ENCODE peak calls at places on chromosomes 11 and 22, in eight cellular contexts. Z, F, I, O, M, N, X and C are unnamed samples.

GRCh38 chr11:126174816-126175215 is 36.6 kb downstream of the RPUSD4 start:
- DNase-seq in I (no peak), O (no peak), F (no peak), X (no peak), Z (no peak), N (no peak), M (no peak), C (no peak)

GRCh38 chr11:11171285-11171684 is 181.8 kb downstream of the CSNK2A3 start:
- DNase-seq in M (no peak), F (no peak), Z (peak), O (peak), I (peak), X (no peak), N (no peak), C (no peak)

GRCh38 chr11:61362542-61362875 is 335 bp downstream of the TMEM138 start:
- DNase-seq in X (peak), F (no peak), M (peak), N (no peak), O (peak), Z (peak), I (peak), C (no peak)

GRCh38 chr22:29040385-29041275 is 21.0 kb downstream of the C22orf31 start:
- DNase-seq in F (peak), M (peak), I (peak), X (peak), N (peak), O (peak), Z (peak), C (peak)

GRCh38 chr11:65479184-65480145 is 19.4 kb upstream of the MALAT1 start:
- DNase-seq in F (peak), O (peak), N (no peak), M (peak), X (no peak), I (peak), Z (peak), C (no peak)

GRCh38 chr11:118961591-118961990 is 5.5 kb downstream of the UPK2 start:
- DNase-seq in N (no peak), Z (no peak), F (no peak), M (no peak), I (no peak), X (no peak), O (no peak), C (no peak)

GRCh38 chr11:15969701-15970329 is 386.5 kb downstream of the SOX6 start:
- DNase-seq in X (no peak), N (no peak), I (peak), O (no peak), Z (no peak), M (no peak), F (no peak), C (no peak)

GRCh38 chr11:65982824-65983588 is 19.0 kb downstream of the EIF1AD start:
- DNase-seq in M (no peak), F (no peak), I (no peak), Z (no peak), N (no peak), X (no peak), O (no peak), C (no peak)

GRCh38 chr11:40187092-40187403 is 1272.4 kb downstream of the LRRC4C start:
- DNase-seq in O (no peak), N (no peak), F (no peak), M (no peak), Z (no peak), X (no peak), I (no peak), C (no peak)

GRCh38 chr11:101323997-101324396 is 194.4 kb upstream of the PGR start:
- DNase-seq in N (no peak), Z (no peak), O (no peak), F (no peak), M (no peak), X (no peak), I (no peak), C (no peak)

GRCh38 chr11:133906746-133907145 is 50.0 kb downstream of the IGSF9B start:
- DNase-seq in F (no peak), O (no peak), I (no peak), Z (no peak), N (no peak), M (no peak), X (no peak), C (no peak)

GRCh38 chr11:15286465-15286864 is 171.7 kb downstream of the INSC start:
- DNase-seq in O (no peak), I (no peak), N (no peak), Z (no peak), F (no peak), X (no peak), M (no peak), C (no peak)

GRCh38 chr11:59545179-59546020 is 34.1 kb downstream of the OR4D9 start:
- DNase-seq in M (no peak), O (no peak), F (no peak), N (no peak), X (no peak), Z (no peak), I (peak), C (no peak)

GRCh38 chr11:35313066-35313765 is 106.1 kb downstream of the SLC1A2 start:
- DNase-seq in M (no peak), N (no peak), O (peak), Z (no peak), I (no peak), X (peak), F (no peak), C (no peak)

GRCh38 chr11:93169950-93170561 is 27.7 kb downstream of the SLC36A4 start:
- DNase-seq in N (no peak), F (no peak), I (peak), X (peak), O (no peak), M (no peak), Z (no peak), C (no peak)

GRCh38 chr22:32534252-32535215 is 59.9 kb downstream of the FBXO7 start:
- DNase-seq in I (peak), O (no peak), Z (peak), N (no peak), X (no peak), M (peak), F (peak), C (no peak)

GRCh38 chr11:57476883-57477506 is 16.7 kb downstream of the RTN4RL2 start:
- DNase-seq in Z (no peak), M (peak), O (no peak), F (no peak), N (no peak), I (peak), X (peak), C (no peak)

GRCh38 chr11:57224537-57224936 is 12.5 kb downstream of the APLNR start:
- DNase-seq in M (no peak), X (no peak), F (no peak), O (no peak), I (peak), N (no peak), Z (no peak), C (no peak)

GRCh38 chr22:43014062-43014875 is 680 bp downstream of the PACSIN2 start:
- DNase-seq in F (no peak), O (peak), X (peak), I (peak), N (peak), M (peak), Z (peak), C (no peak)

GRCh38 chr22:41382610-41383009 is 868 bp downstream of the TEF start:
- DNase-seq in F (no peak), X (no peak), O (no peak), I (no peak), N (no peak), M (no peak), Z (no peak), C (no peak)

GRCh38 chr22:44133161-44133560 is 47.6 kb upstream of the PARVG start:
- DNase-seq in N (no peak), X (no peak), O (no peak), Z (no peak), I (peak), M (no peak), F (no peak), C (no peak)

GRCh38 chr11:12090761-12091261 is 19.6 kb upstream of the MICAL2 start:
- DNase-seq in Z (no peak), F (no peak), X (no peak), M (peak), N (no peak), I (no peak), O (no peak), C (no peak)

GRCh38 chr11:130904380-130904779 is 11.9 kb downstream of the SNX19 start:
- DNase-seq in X (peak), O (no peak), M (no peak), Z (no peak), F (no peak), I (peak), N (no peak), C (no peak)

GRCh38 chr11:111353776-111354600 is 25.1 kb downstream of the POU2AF1 start:
- DNase-seq in F (no peak), Z (no peak), M (no peak), N (no peak), O (no peak), I (no peak), X (no peak), C (no peak)

GRCh38 chr11:115141715-115142114 is 362.5 kb downstream of the CADM1 start:
- DNase-seq in F (no peak), X (no peak), O (no peak), N (no peak), I (no peak), M (no peak), Z (no peak), C (no peak)

GRCh38 chr11:123197711-123198110 is 2.7 kb upstream of the CLMP start:
- DNase-seq in F (no peak), I (peak), M (no peak), Z (no peak), X (no peak), O (no peak), N (peak), C (no peak)

GRCh38 chr11:122595246-122595645 is 60.3 kb upstream of the UBASH3B start:
- DNase-seq in F (no peak), I (no peak), Z (no peak), M (no peak), X (no peak), O (no peak), N (no peak), C (no peak)

GRCh38 chr22:41030891-41031290 is 61.5 kb upstream of the EP300 start:
- DNase-seq in X (no peak), Z (no peak), M (no peak), I (peak), F (no peak), O (no peak), N (no peak), C (no peak)

DNA sequence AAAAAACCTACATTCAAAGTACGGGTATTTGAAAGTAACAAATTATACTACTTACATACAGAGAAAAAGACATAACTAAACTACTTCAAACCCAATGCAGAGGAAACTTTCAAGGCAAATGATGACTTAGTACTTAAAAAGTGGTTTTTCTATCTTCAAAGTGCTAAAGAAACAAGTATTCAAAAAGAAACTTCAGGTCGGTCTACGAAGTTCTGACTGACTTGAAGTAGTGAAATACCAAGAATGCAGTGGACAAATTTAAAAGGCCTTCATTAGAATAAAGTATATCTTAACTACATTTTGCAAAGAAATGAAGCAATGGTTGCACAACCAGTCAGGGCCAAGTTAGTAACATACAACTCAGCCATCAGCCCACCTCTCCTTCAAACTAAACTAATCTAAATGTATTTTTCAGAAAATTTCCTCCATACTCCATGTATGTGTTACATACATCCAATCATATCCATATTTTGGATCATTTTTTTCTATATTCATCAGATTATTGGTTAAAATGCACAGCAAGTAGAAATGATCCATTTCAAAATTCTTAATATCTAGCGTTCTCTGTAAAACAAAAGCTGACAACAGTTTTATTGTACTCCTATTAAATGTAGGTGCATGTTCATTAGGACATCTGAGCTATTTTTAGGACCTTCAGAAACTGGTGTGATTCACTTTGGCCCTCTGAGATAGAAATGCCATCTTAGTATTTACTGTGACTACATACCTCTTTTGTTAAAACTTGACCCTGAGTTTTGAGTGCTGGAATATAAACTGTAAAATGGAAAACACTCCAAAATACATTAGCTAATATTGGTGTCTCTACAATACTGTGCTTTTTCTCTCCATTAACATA is 49.9 kb downstream of the BIRC2 start:
- DNase-seq in X (no peak), O (no peak), N (no peak), F (no peak), I (peak), M (no peak), Z (no peak), C (no peak)
- H3K27ac ChIP-seq in X (no peak), O (no peak), N (no peak), F (no peak), I (no peak), M (peak), Z (no peak), C (no peak)

GRCh38 chr11:2886191-2886894 is 768 bp upstream of the CDKN1C start:
- DNase-seq in N (no peak), I (peak), O (no peak), X (no peak), Z (peak), F (peak), M (peak), C (no peak)
- H3K4me3 ChIP-seq in N (peak), I (no peak), O (peak), X (no peak), Z (no peak), F (no peak), M (no peak), C (peak)

GRCh38 chr11:62506413-62506940 is 40.1 kb downstream of the AHNAK start:
- DNase-seq in X (no peak), F (no peak), N (no peak), Z (no peak), O (no peak), M (no peak), I (no peak), C (no peak)

GRCh38 chr11:62505784-62506145 is 40.8 kb downstream of the AHNAK start:
- DNase-seq in F (no peak), N (no peak), I (no peak), X (no peak), M (peak), O (no peak), Z (no peak), C (peak)

GRCh38 chr11:62505112-62505783 is 41.4 kb downstream of the AHNAK start:
- DNase-seq in N (no peak), I (no peak), X (no peak), M (peak), F (no peak), O (no peak), Z (peak), C (no peak)

GRCh38 chr11:62507023-62507422 is 39.6 kb downstream of the AHNAK start:
- DNase-seq in I (no peak), O (no peak), X (no peak), M (no peak), N (no peak), F (no peak), Z (peak), C (no peak)

GRCh38 chr11:62508336-62509058 is 38.1 kb downstream of the AHNAK start:
- DNase-seq in X (peak), O (peak), M (peak), Z (peak), N (peak), F (peak), I (peak), C (peak)
- TF ChIP-seq CTCF in X (peak), O (peak), M (peak), Z (peak), N (peak), F (peak), I (peak), C (peak)

GRCh38 chr11:64077607-64078006 is 41.9 kb downstream of the FLRT1 start:
- DNase-seq in I (no peak), M (no peak), F (no peak), O (no peak), Z (no peak), X (no peak), N (no peak), C (no peak)
- H3K27ac ChIP-seq in I (no peak), M (no peak), F (no peak), O (no peak), Z (no peak), X (no peak), N (no peak), C (no peak)

GRCh38 chr11:120343429-120343828 is 7.2 kb downstream of the ARHGEF12 start:
- DNase-seq in X (peak), M (no peak), F (no peak), N (no peak), Z (no peak), O (no peak), I (no peak), C (no peak)

GRCh38 chr11:120342226-120342625 is 6.0 kb downstream of the ARHGEF12 start:
- DNase-seq in I (no peak), F (no peak), M (no peak), O (no peak), N (no peak), X (no peak), Z (no peak), C (no peak)

GRCh38 chr11:120340529-120340928 is 4.3 kb downstream of the ARHGEF12 start:
- DNase-seq in I (no peak), F (no peak), M (no peak), X (no peak), Z (no peak), O (no peak), N (no peak), C (no peak)

GRCh38 chr11:120344302-120345004 is 8.2 kb downstream of the ARHGEF12 start:
- DNase-seq in X (peak), M (no peak), Z (no peak), I (peak), F (no peak), N (no peak), O (no peak), C (no peak)

DNA sequence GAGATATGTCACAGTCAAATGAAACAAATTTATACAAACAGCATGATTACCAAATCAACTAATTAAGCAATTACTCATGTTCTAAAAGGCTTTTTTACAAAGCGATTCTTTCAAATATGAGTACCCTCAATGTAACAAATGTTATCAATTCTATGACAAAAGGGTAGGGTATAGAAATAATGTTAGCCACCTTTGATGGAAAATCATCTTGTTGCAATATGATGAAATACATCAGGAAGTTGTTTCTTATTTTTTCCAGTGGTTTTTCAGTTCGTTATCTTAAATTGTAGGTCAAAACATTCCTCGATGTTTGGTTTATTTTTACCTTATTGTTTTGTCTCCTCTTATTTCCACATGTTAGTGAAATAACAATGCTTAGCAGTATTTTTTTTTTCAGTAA is 6.5 kb downstream of the ARHGEF12 start:
- DNase-seq in Z (no peak), M (no peak), O (no peak), F (no peak), N (no peak), I (no peak), X (no peak), C (no peak)
- H3K4me3 ChIP-seq in Z (no peak), M (no peak), O (no peak), F (no peak), N (no peak), I (no peak), X (no peak), C (no peak)

DNA sequence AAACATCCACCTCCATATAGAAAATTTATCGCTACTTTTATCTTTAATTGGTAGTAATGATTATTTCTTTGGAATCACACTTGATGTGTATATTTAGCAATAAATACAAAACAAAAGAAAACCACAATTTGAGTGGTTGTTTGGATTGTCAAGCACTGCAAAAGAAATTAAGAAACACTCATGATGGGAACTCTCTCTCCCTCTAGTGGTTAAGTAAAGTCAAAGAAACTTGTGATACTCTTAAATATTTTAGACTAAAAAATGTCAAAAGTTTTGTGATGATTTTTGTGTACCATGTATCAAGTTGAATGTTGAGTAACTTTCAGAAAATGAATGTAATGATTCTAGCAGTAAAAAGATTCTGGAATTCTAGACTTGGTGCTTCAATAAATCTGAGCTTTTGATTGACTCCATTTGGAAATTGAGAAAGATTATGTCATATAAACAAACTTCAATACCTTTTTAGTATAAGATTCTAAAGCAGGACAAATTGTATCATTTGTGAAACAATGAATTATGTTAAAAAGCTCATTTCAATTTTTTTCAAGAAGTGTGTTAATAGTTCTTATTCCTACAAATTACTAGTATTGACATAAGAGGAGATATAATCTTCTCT is 20.8 kb downstream of the MUC15 start:
- DNase-seq in Z (no peak), M (no peak), N (no peak), X (peak), O (no peak), F (no peak), I (peak), C (no peak)
- TF ChIP-seq CTCF in Z (no peak), M (peak), N (no peak), X (peak), O (no peak), F (no peak), I (peak), C (no peak)

GRCh38 chr22:50269573-50270301 is 443 bp downstream of the MAPK11 start:
- DNase-seq in F (no peak), O (no peak), M (peak), N (no peak), X (no peak), I (peak), Z (peak), C (no peak)

GRCh38 chr22:50271519-50271970 is 1.4 kb upstream of the MAPK11 start:
- DNase-seq in Z (peak), M (peak), F (no peak), X (peak), I (peak), N (no peak), O (no peak), C (no peak)

GRCh38 chr22:50268655-50269113 is 1.5 kb downstream of the MAPK11 start:
- DNase-seq in I (no peak), O (no peak), M (peak), N (no peak), Z (no peak), X (no peak), F (no peak), C (no peak)

GRCh38 chr22:50271011-50271394 is 823 bp upstream of the MAPK11 start:
- DNase-seq in N (no peak), O (no peak), I (no peak), F (no peak), M (no peak), Z (no peak), X (no peak), C (no peak)

GRCh38 chr22:50270302-50271010 is at the start of gene MAPK11:
- DNase-seq in M (peak), F (peak), I (peak), X (peak), N (no peak), O (no peak), Z (peak), C (peak)
- H3K27ac ChIP-seq in M (peak), F (no peak), I (no peak), X (no peak), N (peak), O (peak), Z (peak), C (peak)

DNA sequence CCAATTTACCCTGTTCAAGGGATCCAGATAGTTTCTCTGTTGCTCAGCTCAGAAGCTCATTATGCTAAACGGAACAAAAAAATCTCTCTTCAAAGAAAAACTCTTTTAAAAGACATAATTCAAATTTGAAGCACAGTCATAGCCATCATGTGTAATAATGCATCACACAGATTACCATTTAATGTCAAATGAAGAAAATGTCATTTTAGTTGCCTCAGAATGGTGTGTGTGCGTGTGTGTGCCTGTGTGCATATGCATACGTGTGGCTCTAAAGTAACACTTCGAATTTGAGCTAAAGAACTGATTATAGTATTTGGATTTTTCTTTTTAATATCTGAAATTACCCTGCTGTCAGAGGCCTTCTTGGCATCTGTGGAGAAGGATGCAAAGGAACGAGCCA is 9.9 kb downstream of the TTC12 start:
- DNase-seq in I (no peak), F (no peak), N (no peak), Z (no peak), X (no peak), O (no peak), M (no peak), C (no peak)
- H3K4me3 ChIP-seq in I (no peak), F (no peak), N (no peak), Z (no peak), X (no peak), O (no peak), M (no peak), C (no peak)

GRCh38 chr11:69102732-69103615 is 52.8 kb upstream of the SMIM38 start:
- DNase-seq in N (no peak), I (no peak), Z (no peak), O (no peak), M (no peak), F (no peak), X (no peak), C (no peak)
- TF ChIP-seq CTCF in N (no peak), I (peak), Z (no peak), O (no peak), M (no peak), F (no peak), X (no peak), C (no peak)